ENCODE peak calls at places on chromosomes 7 and 10, in seven cellular contexts. O, W, P, S, T, K and C are unnamed samples.

GRCh38 chr10:110786172-110786571 is 85.6 kb upstream of the PDCD4 start:
- DNase-seq in P (no peak), S (no peak), W (no peak), K (no peak), T (no peak), O (no peak), C (no peak)

GRCh38 chr7:101486056-101486763 is 123.5 kb downstream of the COL26A1 start:
- DNase-seq in T (no peak), W (no peak), S (no peak), O (no peak), K (no peak), P (no peak), C (no peak)

GRCh38 chr7:142880886-142881505 is 4.5 kb downstream of the TRPV6 start:
- DNase-seq in P (peak), W (peak), O (peak), T (no peak), K (no peak), S (no peak), C (no peak)

GRCh38 chr10:94115725-94116124 is 122.0 kb downstream of the PLCE1 start:
- DNase-seq in T (no peak), O (no peak), W (no peak), P (peak), S (no peak), K (no peak), C (no peak)

GRCh38 chr7:84502222-84502621 is 307.6 kb upstream of the SEMA3A start:
- DNase-seq in S (no peak), K (no peak), O (no peak), P (no peak), W (no peak), T (no peak), C (no peak)

GRCh38 chr7:151897201-151897711 is 20.3 kb upstream of the PRKAG2 start:
- DNase-seq in O (no peak), K (peak), T (no peak), S (no peak), P (peak), W (no peak), C (no peak)

GRCh38 chr10:13439771-13440708 is 88.8 kb downstream of the BEND7 start:
- DNase-seq in W (peak), K (peak), T (peak), P (peak), O (peak), S (peak), C (no peak)

GRCh38 chr7:101736077-101736476 is 81.3 kb upstream of the CUX1 start:
- DNase-seq in T (no peak), S (no peak), K (no peak), P (no peak), O (no peak), W (no peak), C (no peak)

GRCh38 chr10:43130756-43131155 is 7.5 kb upstream of the CSGALNACT2 start:
- DNase-seq in P (no peak), S (no peak), W (no peak), K (no peak), T (no peak), O (no peak), C (no peak)

GRCh38 chr10:6052247-6053221 is 9.6 kb downstream of the IL2RA start:
- DNase-seq in K (no peak), T (no peak), O (no peak), W (no peak), P (peak), S (peak), C (no peak)

GRCh38 chr10:13792011-13792410 is 205.2 kb downstream of the PRPF18 start:
- DNase-seq in W (no peak), K (no peak), P (no peak), T (peak), O (no peak), S (peak), C (no peak)

GRCh38 chr7:150927954-150928340 is 50.2 kb downstream of the KCNH2 start:
- DNase-seq in S (no peak), W (peak), O (no peak), T (no peak), P (peak), K (no peak), C (no peak)

GRCh38 chr10:77604063-77604462 is 33.5 kb downstream of the KCNMA1 start:
- DNase-seq in S (no peak), W (no peak), O (no peak), P (no peak), T (no peak), K (no peak), C (no peak)

GRCh38 chr7:77631820-77632219 is 64.4 kb upstream of the RSBN1L start:
- DNase-seq in T (no peak), O (no peak), P (no peak), W (no peak), S (no peak), K (no peak), C (no peak)

GRCh38 chr7:25949672-25950487 is 202.1 kb upstream of the NFE2L3 start:
- DNase-seq in O (peak), K (no peak), S (no peak), P (no peak), W (no peak), T (no peak), C (no peak)

GRCh38 chr7:484365-485101 is 35.1 kb downstream of the PDGFA start:
- DNase-seq in K (no peak), T (no peak), P (no peak), O (no peak), S (peak), W (no peak), C (no peak)

GRCh38 chr7:88450874-88451273 is 144.2 kb upstream of the STEAP4 start:
- DNase-seq in P (no peak), T (no peak), K (no peak), W (no peak), S (no peak), O (no peak), C (no peak)

GRCh38 chr10:32149257-32149955 is 93.2 kb upstream of the KIF5B start:
- DNase-seq in S (no peak), O (no peak), W (peak), K (no peak), T (no peak), P (peak), C (no peak)

GRCh38 chr10:123236122-123236521 is 81.9 kb downstream of the BUB3 start:
- DNase-seq in W (no peak), K (no peak), O (no peak), P (no peak), S (no peak), T (no peak), C (no peak)

GRCh38 chr7:16528520-16528919 is 1.9 kb downstream of the LRRC72 start:
- DNase-seq in P (no peak), W (no peak), S (no peak), K (no peak), T (no peak), O (no peak), C (no peak)

GRCh38 chr10:115092258-115092554 is 959 bp upstream of the ATRNL1 start:
- DNase-seq in P (no peak), T (no peak), S (no peak), W (peak), K (no peak), O (no peak), C (no peak)

GRCh38 chr7:116679495-116679894 is 7.5 kb downstream of the MET start:
- DNase-seq in K (no peak), T (no peak), W (no peak), P (no peak), S (no peak), O (no peak), C (no peak)

GRCh38 chr7:2800923-2801682 is 43.0 kb downstream of the GNA12 start:
- DNase-seq in K (no peak), T (no peak), S (no peak), W (no peak), P (peak), O (no peak), C (no peak)

GRCh38 chr7:70325509-70326101 is 727.3 kb downstream of the AUTS2 start:
- DNase-seq in T (no peak), S (peak), W (no peak), O (no peak), P (no peak), K (no peak), C (no peak)

GRCh38 chr10:62584216-62584615 is 210.0 kb downstream of the ZNF365 start:
- DNase-seq in P (no peak), T (no peak), S (no peak), W (no peak), K (no peak), O (no peak), C (no peak)

GRCh38 chr10:121580276-121581116 is 17.7 kb downstream of the FGFR2 start:
- DNase-seq in P (peak), T (no peak), K (no peak), S (no peak), W (no peak), O (no peak), C (peak)

GRCh38 chr7:51344406-51344805 is 27.8 kb upstream of the COBL start:
- DNase-seq in W (no peak), T (no peak), S (no peak), O (no peak), P (peak), K (no peak), C (no peak)

GRCh38 chr7:129779602-129780256 is 168.2 kb downstream of the NRF1 start:
- DNase-seq in W (peak), S (no peak), P (peak), O (peak), K (no peak), T (peak), C (no peak)

GRCh38 chr10:61825001-61825400 is 76.5 kb upstream of the ARID5B start:
- DNase-seq in S (no peak), T (no peak), W (no peak), O (no peak), P (no peak), K (no peak), C (no peak)

GRCh38 chr7:117385340-117386124 is 41.8 kb downstream of the ASZ1 start:
- DNase-seq in P (peak), O (no peak), K (no peak), T (no peak), W (peak), S (no peak), C (no peak)

GRCh38 chr10:84944187-84944586 is 615.8 kb downstream of the CCSER2 start:
- DNase-seq in S (no peak), K (no peak), W (no peak), P (no peak), T (no peak), O (no peak), C (no peak)

GRCh38 chr7:75639893-75640600 is 98.7 kb downstream of the HIP1 start:
- DNase-seq in P (peak), O (no peak), W (no peak), T (no peak), K (no peak), S (no peak), C (no peak)

GRCh38 chr7:19392246-19392645 is 247.0 kb upstream of the FERD3L start:
- DNase-seq in S (no peak), O (no peak), W (no peak), T (no peak), K (no peak), P (peak), C (no peak)

GRCh38 chr7:158924956-158925355 is 68.6 kb downstream of the DYNC2I1 start:
- DNase-seq in K (no peak), T (no peak), S (no peak), W (no peak), P (peak), O (no peak), C (no peak)

GRCh38 chr10:121168513-121169216 is 317.5 kb downstream of the WDR11 start:
- DNase-seq in W (no peak), T (no peak), P (no peak), S (no peak), K (no peak), O (no peak), C (no peak)

GRCh38 chr10:62916157-62916603 is 100.0 kb upstream of the EGR2 start:
- DNase-seq in W (no peak), O (no peak), T (no peak), K (no peak), P (peak), S (no peak), C (no peak)

GRCh38 chr10:35232509-35232908 is 103.8 kb upstream of the CCNY start:
- DNase-seq in O (no peak), P (no peak), T (no peak), K (no peak), W (no peak), S (no peak), C (no peak)

GRCh38 chr7:50650057-50650664 is 85.0 kb upstream of the DDC start:
- DNase-seq in W (no peak), O (no peak), S (no peak), T (no peak), P (no peak), K (no peak), C (no peak)

GRCh38 chr7:42745357-42746022 is 166.4 kb downstream of the C7orf25 start:
- DNase-seq in O (no peak), P (peak), S (no peak), W (peak), K (no peak), T (no peak), C (no peak)